ENCODE peak calls at places on chromosome 2, in six cellular contexts. M is mesenchymal stem cell, D is mesendoderm, C is IMR-90, S is H9, P is neuronal stem cell. L is an unnamed sample.

GRCh38 chr2:241072151-241072550 is 29.9 kb downstream of the MTERF4 start:
- DNase-seq in M (no peak), D (no peak), C (no peak), S (no peak), P (no peak), L (no peak)

GRCh38 chr2:138777996-138778395 is 2.2 kb downstream of the NXPH2 start:
- DNase-seq in M (peak), D (peak), C (peak), S (peak), P (peak), L (no peak)

GRCh38 chr2:160214461-160215055 is 14.5 kb upstream of the ITGB6 start:
- DNase-seq in M (peak), D (peak), C (peak), S (no peak), P (no peak), L (no peak)

GRCh38 chr2:172038604-172039003 is 38.9 kb downstream of the METAP1D start:
- DNase-seq in M (peak), D (no peak), C (peak), S (no peak), P (no peak), L (no peak)

GRCh38 chr2:21466528-21466927 is 342.8 kb downstream of the TDRD15 start:
- DNase-seq in M (peak), D (no peak), C (peak), S (no peak), P (no peak), L (no peak)

GRCh38 chr2:67065046-67065445 is 332.1 kb upstream of the ETAA1 start:
- DNase-seq in M (no peak), D (no peak), C (no peak), S (no peak), P (no peak), L (no peak)

GRCh38 chr2:106020032-106020431 is 174.1 kb downstream of the UXS1 start:
- DNase-seq in M (no peak), D (no peak), C (peak), S (no peak), P (no peak), L (no peak)

GRCh38 chr2:203804766-203805484 is 62.6 kb upstream of the CTLA4 start:
- DNase-seq in M (no peak), D (no peak), C (peak), S (no peak), P (no peak), L (no peak)

GRCh38 chr2:168802825-168803726 is 639 bp downstream of the NOSTRIN start:
- DNase-seq in M (no peak), D (no peak), C (no peak), S (no peak), P (no peak), L (peak)

GRCh38 chr2:120763516-120763915 is 27.8 kb downstream of the GLI2 start:
- DNase-seq in M (peak), D (no peak), C (no peak), S (peak), P (no peak), L (no peak)

GRCh38 chr2:12918841-12919445 is 202.2 kb downstream of the TRIB2 start:
- DNase-seq in M (peak), D (no peak), C (peak), S (no peak), P (no peak), L (no peak)

GRCh38 chr2:221911890-221912289 is 339.8 kb upstream of the EPHA4 start:
- DNase-seq in M (no peak), D (peak), C (no peak), S (no peak), P (peak), L (no peak)

GRCh38 chr2:238415036-238415764 is 11.5 kb upstream of the ASB1 start:
- DNase-seq in M (no peak), D (peak), C (no peak), S (peak), P (no peak), L (no peak)

GRCh38 chr2:176167398-176167797 is 10.3 kb downstream of the HOXD3 start:
- DNase-seq in M (no peak), D (no peak), C (no peak), S (no peak), P (no peak), L (no peak)

GRCh38 chr2:217851191-217852020 is 151.4 kb downstream of the TNS1 start:
- DNase-seq in M (peak), D (no peak), C (peak), S (no peak), P (no peak), L (no peak)

GRCh38 chr2:168687314-168687713 is 115.1 kb upstream of the NOSTRIN start:
- DNase-seq in M (peak), D (peak), C (peak), S (no peak), P (no peak), L (peak)

GRCh38 chr2:180125245-180125962 is 118.3 kb upstream of the CWC22 start:
- DNase-seq in M (peak), D (peak), C (peak), S (peak), P (peak), L (peak)

GRCh38 chr2:240448387-240449274 is 13.2 kb downstream of the GPC1 start:
- DNase-seq in M (no peak), D (no peak), C (no peak), S (no peak), P (no peak), L (peak)

GRCh38 chr2:229798446-229799147 is 84.2 kb upstream of the DNER start:
- DNase-seq in M (no peak), D (no peak), C (peak), S (no peak), P (no peak), L (no peak)

GRCh38 chr2:142179686-142180085 is 48.9 kb upstream of the LRP1B start:
- DNase-seq in M (peak), D (no peak), C (no peak), S (no peak), P (no peak), L (no peak)

GRCh38 chr2:148930046-148930775 is 55.2 kb downstream of the KIF5C start:
- DNase-seq in M (peak), D (no peak), C (no peak), S (no peak), P (no peak), L (no peak)

DNA sequence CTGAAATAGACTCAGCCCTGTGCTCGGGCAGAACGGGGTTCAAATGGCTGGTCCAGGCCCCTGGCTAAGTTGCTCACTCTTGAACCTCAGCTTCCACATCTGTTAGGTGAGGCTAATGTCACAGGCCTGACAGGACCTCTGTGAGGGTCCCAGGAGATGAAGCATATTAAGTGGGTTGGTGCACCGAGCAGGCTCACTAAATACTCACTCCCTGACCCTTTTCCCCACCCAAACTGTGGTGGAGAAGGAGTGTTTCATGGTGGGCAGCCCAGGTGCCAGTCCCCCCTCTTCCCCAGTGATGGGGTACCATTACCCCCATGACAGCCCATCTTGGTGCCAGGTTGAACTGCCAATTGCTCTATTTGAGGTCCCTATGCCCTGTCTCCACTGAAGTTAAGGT is 286.0 kb downstream of the MYCN start:
- DNase-seq in M (no peak), D (no peak), C (no peak), S (no peak), P (no peak), L (no peak)
- H2AK5ac ChIP-seq in M (no peak), D (no peak), C (no peak), S (no peak), P (peak), L (no peak)

DNA sequence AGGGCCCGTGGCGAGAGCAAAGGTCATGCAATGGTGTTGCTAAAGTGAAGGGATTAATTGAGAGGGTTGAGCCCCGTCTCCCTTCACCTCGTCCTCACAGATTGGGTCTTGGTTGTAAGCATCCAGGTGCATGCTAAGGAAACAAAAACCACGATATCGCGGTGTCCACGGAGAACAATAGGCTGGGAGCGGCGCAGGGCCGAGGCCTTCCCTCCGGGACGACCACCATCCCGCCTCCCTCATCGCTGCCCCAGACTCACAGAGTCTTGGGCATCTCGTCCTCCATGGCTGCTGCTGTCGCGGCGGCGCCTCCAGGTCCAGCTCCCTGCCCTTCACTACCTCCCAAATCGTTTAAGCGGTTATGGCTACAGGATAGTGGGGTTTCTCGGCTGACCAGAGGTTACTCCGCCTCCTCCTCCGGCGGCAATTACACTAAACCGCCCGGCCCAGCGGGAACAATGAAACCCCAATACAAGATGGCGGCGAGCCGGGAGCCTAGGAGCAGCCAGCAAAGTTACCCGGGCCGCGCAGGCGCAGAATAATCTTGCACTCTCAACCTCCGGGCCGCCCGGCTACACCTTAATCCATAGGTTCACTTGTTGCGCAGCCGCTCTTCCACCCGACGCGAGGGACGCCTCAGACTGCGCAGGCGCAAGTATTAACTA is at the start of gene TIA1:
- DNase-seq in M (peak), D (peak), C (peak), S (peak), P (peak), L (peak)
- H2AK5ac ChIP-seq in M (peak), D (peak), C (peak), S (peak), P (peak), L (peak)

DNA sequence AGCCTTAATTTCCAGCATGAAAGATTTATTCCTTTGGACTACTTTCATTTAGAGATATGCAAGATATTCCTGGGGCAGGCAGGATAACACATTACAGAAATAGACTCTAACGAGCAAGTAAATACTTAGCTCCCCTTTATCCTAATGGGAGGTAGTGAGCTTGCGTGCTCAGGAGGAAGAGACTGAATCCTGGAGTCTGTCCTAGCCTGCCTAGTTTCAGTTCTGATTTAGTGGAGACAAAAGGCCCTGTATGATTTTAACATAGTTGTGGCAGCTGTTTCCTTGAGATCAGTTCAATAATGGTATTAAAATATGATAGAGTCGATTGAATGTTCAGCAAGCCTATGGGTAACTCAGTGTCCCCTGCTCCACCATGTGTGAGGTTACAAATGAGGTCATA is 109.5 kb downstream of the FMNL2 start:
- DNase-seq in M (no peak), D (no peak), C (no peak), S (no peak), P (no peak), L (no peak)
- H2AK5ac ChIP-seq in M (no peak), D (no peak), C (no peak), S (no peak), P (no peak), L (no peak)

GRCh38 chr2:127670055-127670956 is 5.0 kb downstream of the LIMS2 start:
- DNase-seq in M (no peak), D (no peak), C (no peak), S (no peak), P (no peak), L (no peak)

GRCh38 chr2:127673304-127674069 is 1.8 kb downstream of the LIMS2 start:
- DNase-seq in M (no peak), D (no peak), C (no peak), S (peak), P (no peak), L (no peak)

GRCh38 chr2:127672341-127673303 is 2.7 kb downstream of the LIMS2 start:
- DNase-seq in M (no peak), D (no peak), C (no peak), S (no peak), P (no peak), L (peak)

GRCh38 chr2:127670957-127671290 is 4.4 kb downstream of the LIMS2 start:
- DNase-seq in M (no peak), D (no peak), C (no peak), S (no peak), P (no peak), L (no peak)

GRCh38 chr2:127671557-127672302 is 3.6 kb downstream of the LIMS2 start:
- DNase-seq in M (no peak), D (no peak), C (no peak), S (no peak), P (no peak), L (no peak)
- H2AK5ac ChIP-seq in M (no peak), D (no peak), C (peak), S (no peak), P (peak), L (no peak)

DNA sequence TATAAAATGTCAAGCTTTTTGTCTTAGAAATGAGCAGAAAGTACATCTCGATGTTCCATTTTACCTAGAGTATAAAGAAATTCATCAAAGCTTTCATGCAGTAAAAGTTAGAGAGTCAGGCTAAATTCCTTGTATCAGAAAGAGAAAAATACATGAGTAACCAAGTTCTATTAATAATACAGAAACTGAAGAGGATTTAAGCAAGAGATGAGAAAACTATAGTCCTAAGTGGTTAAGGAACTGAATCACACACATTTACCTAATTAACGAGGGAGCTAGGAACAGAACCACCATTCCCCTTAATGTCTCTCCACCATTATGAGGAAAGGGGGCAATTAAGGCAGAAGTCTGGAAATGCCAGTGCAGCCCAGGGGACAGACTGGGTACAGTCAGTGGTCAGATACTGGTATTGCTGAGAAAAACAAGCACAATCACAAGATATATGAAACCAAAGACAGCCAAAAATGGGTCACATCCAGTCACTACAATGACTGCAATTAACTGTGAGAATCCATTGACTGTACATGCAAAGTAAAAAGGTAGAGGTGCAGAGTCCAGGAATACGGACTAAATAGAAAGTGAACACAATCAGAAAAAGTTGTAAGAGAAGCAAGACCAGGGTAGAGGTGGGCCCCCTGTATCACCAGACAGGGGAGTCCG is 23.9 kb downstream of the MAP4K3 start:
- DNase-seq in M (peak), D (no peak), C (no peak), S (no peak), P (no peak), L (no peak)
- H2AK5ac ChIP-seq in M (no peak), D (no peak), C (peak), S (no peak), P (no peak), L (no peak)

L was measured in trophoblast cell.